ENCODE peak calls at places on chromosomes 11 and 22, in six cellular contexts. P, R, L, Y, G and Q are unnamed samples.

GRCh38 chr22:23789638-23790037 is 2.9 kb downstream of the SMARCB1 start:
- DNase-seq in P (no peak), L (no peak), G (no peak), Y (no peak), R (no peak), Q (no peak)

GRCh38 chr11:118437046-118437735 is 899 bp downstream of the KMT2A start:
- DNase-seq in R (peak), L (peak), P (peak), Y (peak), G (peak), Q (peak)

GRCh38 chr11:118128821-118129474 is 23.7 kb downstream of the SCN4B start:
- DNase-seq in L (no peak), Y (no peak), G (no peak), R (no peak), P (no peak), Q (no peak)

GRCh38 chr22:36015806-36016519 is 12.7 kb downstream of the RBFOX2 start:
- DNase-seq in R (no peak), G (no peak), Y (no peak), P (no peak), L (no peak), Q (no peak)

GRCh38 chr11:73072935-73073481 is 69.1 kb downstream of the FCHSD2 start:
- DNase-seq in R (peak), Y (no peak), L (no peak), P (no peak), G (no peak), Q (no peak)

GRCh38 chr22:20247010-20247505 is 21.1 kb downstream of the RTN4R start:
- DNase-seq in G (no peak), L (no peak), Y (peak), R (peak), P (no peak), Q (no peak)

GRCh38 chr11:72721689-72722049 is 30.5 kb downstream of the ARAP1 start:
- DNase-seq in G (no peak), Y (no peak), P (peak), L (no peak), R (no peak), Q (peak)

GRCh38 chr22:44380716-44381500 is 68.2 kb upstream of the SHISAL1 start:
- DNase-seq in L (no peak), R (no peak), Y (no peak), G (peak), P (peak), Q (no peak)

GRCh38 chr11:16154715-16155396 is 201.5 kb downstream of the SOX6 start:
- DNase-seq in L (no peak), Y (no peak), R (no peak), P (no peak), G (no peak), Q (no peak)

GRCh38 chr22:37686002-37686982 is at the start of gene NOL12:
- DNase-seq in L (peak), P (peak), Y (peak), R (peak), G (peak), Q (peak)

GRCh38 chr11:1232328-1233321 is 9.8 kb downstream of the MUC5B start:
- DNase-seq in P (peak), L (no peak), Y (no peak), R (no peak), G (peak), Q (no peak)

GRCh38 chr11:69422645-69423044 is 58.8 kb upstream of the LINC01488 start:
- DNase-seq in R (no peak), L (no peak), P (no peak), Y (no peak), G (no peak), Q (no peak)

GRCh38 chr22:49720279-49720959 is 107.3 kb downstream of the BRD1 start:
- DNase-seq in R (no peak), P (no peak), Y (no peak), G (no peak), L (no peak), Q (no peak)

GRCh38 chr22:19984201-19984753 is 32.3 kb downstream of the ARVCF start:
- DNase-seq in G (peak), Y (no peak), R (peak), P (peak), L (no peak), Q (no peak)

GRCh38 chr11:128939591-128939990 is 3.1 kb downstream of the TP53AIP1 start:
- DNase-seq in G (no peak), R (peak), P (no peak), Y (no peak), L (no peak), Q (no peak)

GRCh38 chr11:18594999-18595749 is 4.4 kb upstream of the MISFA start:
- DNase-seq in R (peak), L (no peak), Y (no peak), P (no peak), G (no peak), Q (no peak)

GRCh38 chr11:60786811-60787567 is 1.9 kb downstream of the MS4A10 start:
- DNase-seq in Y (no peak), G (peak), R (peak), L (no peak), P (peak), Q (no peak)

GRCh38 chr22:37197451-37198289 is 9.6 kb upstream of the C1QTNF6 start:
- DNase-seq in L (no peak), Y (no peak), G (peak), P (peak), R (peak), Q (no peak)

GRCh38 chr11:19751055-19751454 is 38.4 kb downstream of the NAV2 start:
- DNase-seq in Y (no peak), G (no peak), R (no peak), P (no peak), L (no peak), Q (no peak)

GRCh38 chr11:113615773-113616172 is 90.3 kb downstream of the TMPRSS5 start:
- DNase-seq in L (no peak), R (peak), G (no peak), P (no peak), Y (no peak), Q (no peak)

GRCh38 chr22:27512283-27512761 is 289.2 kb downstream of the MN1 start:
- DNase-seq in Y (no peak), L (no peak), P (peak), R (peak), G (peak), Q (no peak)

GRCh38 chr11:74142624-74143023 is 28.2 kb downstream of the C2CD3 start:
- DNase-seq in G (no peak), P (no peak), L (no peak), Y (no peak), R (peak), Q (no peak)

GRCh38 chr11:120098503-120099054 is 39.3 kb downstream of the TRIM29 start:
- DNase-seq in P (no peak), Y (no peak), L (no peak), R (no peak), G (no peak), Q (no peak)

GRCh38 chr11:46127150-46127638 is 5.9 kb upstream of the PHF21A start:
- DNase-seq in G (no peak), P (no peak), R (peak), L (no peak), Y (no peak), Q (no peak)
- TF ChIP-seq CTCF in G (no peak), P (no peak), R (peak), L (peak), Y (no peak), Q (no peak)

GRCh38 chr11:92675810-92676209 is 293.6 kb upstream of the MTNR1B start:
- DNase-seq in L (no peak), R (no peak), Y (no peak), G (no peak), P (no peak), Q (no peak)
- TF ChIP-seq CTCF in L (no peak), R (no peak), Y (no peak), G (no peak), P (no peak), Q (no peak)

DNA sequence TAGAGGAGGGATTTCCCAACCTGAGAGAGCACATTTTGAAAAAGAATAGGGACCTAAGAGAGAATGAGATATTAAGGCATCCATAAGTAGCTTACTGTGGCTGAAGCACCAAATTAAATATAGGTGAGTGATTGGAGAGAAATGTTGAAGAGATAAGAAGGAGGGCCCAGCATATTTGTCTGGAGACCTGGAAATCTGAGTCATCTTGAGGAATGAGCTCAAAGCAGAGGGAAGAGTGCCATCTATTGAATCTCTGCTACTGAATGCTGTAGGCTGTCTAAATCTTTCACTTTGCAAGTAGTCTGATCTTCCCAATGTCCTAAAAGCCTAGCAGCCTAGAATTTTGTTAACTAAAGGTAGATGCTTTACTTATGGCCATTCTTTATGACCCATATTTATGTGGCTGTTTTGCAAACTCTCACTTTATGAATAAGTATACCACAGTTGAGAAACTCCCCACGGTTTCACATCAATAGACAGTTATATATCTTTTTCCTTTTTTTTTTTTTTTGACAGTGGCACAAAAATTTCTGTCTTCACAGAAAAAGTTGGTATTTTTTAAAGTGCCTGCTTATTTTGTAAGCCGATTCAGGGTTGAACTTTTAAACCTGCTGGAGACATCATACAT is 2093.5 kb downstream of the LRRC4C start:
- DNase-seq in R (no peak), Y (no peak), G (no peak), P (no peak), L (no peak), Q (no peak)
- TF ChIP-seq CTCF in R (no peak), Y (no peak), G (no peak), P (no peak), L (no peak), Q (no peak)

GRCh38 chr11:75269896-75270295 is 29.3 kb downstream of the TPBGL start:
- DNase-seq in R (no peak), G (peak), P (no peak), L (no peak), Y (no peak), Q (no peak)

GRCh38 chr11:75271730-75272129 is 31.2 kb downstream of the TPBGL start:
- DNase-seq in G (peak), Y (no peak), P (no peak), L (no peak), R (no peak), Q (no peak)

GRCh38 chr11:75272391-75272790 is 31.8 kb downstream of the TPBGL start:
- DNase-seq in R (no peak), L (no peak), P (no peak), G (peak), Y (no peak), Q (no peak)

GRCh38 chr11:75269367-75269660 is 28.7 kb downstream of the TPBGL start:
- DNase-seq in G (peak), L (no peak), Y (no peak), P (no peak), R (no peak), Q (no peak)

DNA sequence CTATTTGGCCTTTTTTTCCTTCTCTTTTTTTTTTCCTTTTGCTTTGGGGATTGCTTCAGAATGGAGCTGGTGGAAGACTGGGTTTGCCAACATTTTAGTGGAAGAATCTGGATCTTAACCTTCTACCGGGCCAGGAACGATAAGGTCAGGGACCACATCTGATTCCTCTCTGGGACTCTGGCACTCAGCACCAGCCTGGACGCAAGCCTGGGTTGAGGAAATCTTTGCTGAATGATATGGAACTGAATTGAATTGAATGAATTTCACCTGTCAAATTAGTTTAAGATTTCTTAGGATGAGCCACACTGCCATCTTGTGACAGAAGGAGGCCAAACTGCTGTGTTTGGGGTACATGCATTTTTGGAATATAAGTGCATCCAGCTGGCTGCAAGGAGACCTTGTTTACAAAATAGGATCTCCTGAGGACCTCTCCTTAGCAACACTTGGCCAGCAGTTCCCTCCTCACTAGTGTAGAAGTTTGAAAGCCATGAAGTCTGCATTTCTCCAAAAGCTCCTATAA is 30.4 kb downstream of the TPBGL start:
- DNase-seq in L (no peak), G (peak), R (peak), P (no peak), Y (no peak), Q (no peak)
- TF ChIP-seq CTCF in L (peak), G (no peak), R (peak), P (no peak), Y (no peak), Q (no peak)

GRCh38 chr11:76415073-76415472 is 29.7 kb upstream of the EMSY start:
- DNase-seq in R (no peak), L (no peak), Y (no peak), P (no peak), G (no peak), Q (no peak)

GRCh38 chr11:76424379-76424778 is 20.4 kb upstream of the EMSY start:
- DNase-seq in P (no peak), Y (no peak), L (no peak), G (no peak), R (no peak), Q (no peak)

GRCh38 chr11:76424891-76425290 is 19.9 kb upstream of the EMSY start:
- DNase-seq in Y (no peak), P (no peak), G (no peak), R (no peak), L (no peak), Q (no peak)

DNA sequence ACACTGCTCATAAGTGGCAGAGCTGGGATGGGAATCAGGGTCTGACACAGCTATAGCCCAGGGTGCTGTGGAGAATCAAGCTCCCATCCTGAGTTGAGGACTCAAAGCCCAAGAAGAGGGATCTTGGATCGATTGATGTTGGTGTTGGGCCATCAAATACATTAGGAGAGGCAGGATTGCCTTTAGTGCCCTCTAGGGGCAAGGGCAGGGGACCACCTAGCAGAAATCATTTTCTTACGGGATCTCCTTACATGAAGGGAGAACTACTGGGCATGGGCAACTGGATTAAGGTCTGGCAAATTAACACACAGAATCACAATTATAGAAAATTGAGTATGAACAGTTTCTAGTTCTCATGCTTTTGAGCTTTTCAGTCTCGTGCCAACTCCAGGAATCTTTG is 24.9 kb upstream of the EMSY start:
- DNase-seq in Y (peak), R (no peak), L (no peak), P (no peak), G (no peak), Q (no peak)
- TF ChIP-seq CTCF in Y (peak), R (peak), L (peak), P (peak), G (no peak), Q (no peak)

GRCh38 chr22:46250035-46250782 is at the start of gene CDPF1:
- DNase-seq in G (peak), R (peak), P (peak), L (peak), Y (peak), Q (peak)
- TF ChIP-seq CTCF in G (no peak), R (peak), P (no peak), L (no peak), Y (no peak), Q (no peak)

DNA sequence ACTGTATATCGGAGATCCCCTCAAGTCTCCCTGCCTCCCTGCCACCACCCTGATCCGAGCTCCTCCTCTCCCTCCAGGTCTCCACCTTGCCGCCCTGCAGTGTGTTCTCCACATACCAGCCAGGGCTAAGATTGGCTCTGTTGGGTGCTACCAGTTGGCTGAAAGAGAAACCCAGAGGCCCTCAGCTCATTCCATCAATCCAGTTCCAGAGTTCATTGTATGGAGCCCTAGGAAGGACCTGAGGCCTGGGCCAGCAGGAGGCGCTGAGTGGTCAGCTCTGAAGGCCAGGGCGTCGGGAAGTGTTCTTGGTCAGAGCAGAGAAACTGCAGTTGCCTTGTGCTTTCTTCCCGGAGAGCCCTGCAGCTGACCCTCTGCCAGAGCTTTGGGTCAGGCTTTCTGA is 2.2 kb upstream of the TOP3B start:
- DNase-seq in G (no peak), P (no peak), R (peak), Y (peak), L (peak), Q (no peak)
- TF ChIP-seq CTCF in G (no peak), P (no peak), R (peak), Y (peak), L (no peak), Q (no peak)

DNA sequence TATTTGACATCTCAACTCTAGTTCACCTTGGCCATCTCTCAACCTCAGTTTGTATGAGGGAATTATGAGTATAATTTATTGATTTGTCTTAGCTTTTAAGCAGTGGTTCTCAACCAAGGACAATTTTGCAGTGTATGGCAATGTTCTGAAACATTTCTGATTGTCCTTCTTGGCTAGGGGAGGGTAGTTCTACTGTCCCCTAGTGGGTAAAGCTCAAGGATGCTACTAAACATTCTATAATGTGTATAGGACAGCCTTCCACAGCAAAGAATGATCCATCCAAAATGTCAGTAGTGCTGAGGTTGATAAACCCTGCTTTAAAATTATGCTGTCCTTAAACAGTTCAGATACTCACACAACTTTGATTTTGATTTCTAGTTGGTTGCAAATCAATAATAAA is 78.1 kb upstream of the ALKBH3 start:
- DNase-seq in G (no peak), P (no peak), R (peak), L (no peak), Y (no peak), Q (no peak)
- TF ChIP-seq CTCF in G (no peak), P (no peak), R (peak), L (peak), Y (no peak), Q (no peak)

DNA sequence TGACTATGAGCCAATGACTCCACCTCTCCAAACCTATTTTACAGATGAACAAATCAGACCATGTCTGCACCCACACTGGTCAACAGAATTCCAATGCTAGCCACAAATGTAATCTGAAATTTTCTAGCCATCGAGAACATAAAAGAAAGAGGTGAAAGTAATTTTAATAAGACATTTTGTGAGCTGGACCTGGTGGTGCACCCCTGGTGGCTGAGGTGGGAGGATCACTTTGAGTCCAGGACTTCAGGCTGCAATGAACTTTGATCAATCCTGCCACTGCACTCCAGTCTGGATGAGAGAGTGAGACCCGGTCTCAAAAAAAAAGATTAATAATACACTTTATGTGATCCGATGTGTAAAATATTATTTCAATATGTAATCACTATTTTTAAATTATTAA is 9.4 kb upstream of the RNF185 start:
- DNase-seq in R (no peak), G (no peak), P (no peak), L (no peak), Y (no peak), Q (no peak)
- TF ChIP-seq CTCF in R (peak), G (peak), P (no peak), L (peak), Y (peak), Q (no peak)